ENCODE peak calls at places on chromosomes 3 and 15, in eight cellular contexts. F is GM20000, X is cardiac fibroblast, K is Calu3, P is NCI-H2081, G is cardiac muscle cell, I is NB4, V is epithelial cell of esophagus. Z is an unnamed sample.

GRCh38 chr3:12194209-12194608 is 35.5 kb upstream of the TIMP4 start:
- DNase-seq in P (no peak), K (no peak), F (no peak), I (peak), V (peak), G (peak), X (peak), Z (no peak)

GRCh38 chr3:169218314-169218983 is 445.1 kb downstream of the MECOM start:
- DNase-seq in K (peak), I (peak), X (peak), V (peak), G (peak), F (no peak), P (peak), Z (peak)

GRCh38 chr15:92674347-92674746 is 18.8 kb upstream of the FAM174B start:
- DNase-seq in G (no peak), X (no peak), I (no peak), P (no peak), F (no peak), V (no peak), K (no peak), Z (no peak)

GRCh38 chr15:49174902-49175301 is 4.9 kb downstream of the GALK2 start:
- DNase-seq in I (peak), V (no peak), F (no peak), G (no peak), P (no peak), X (no peak), K (no peak), Z (no peak)

GRCh38 chr3:177427540-177427939 is 230.3 kb upstream of the TBL1XR1 start:
- DNase-seq in P (no peak), I (peak), K (no peak), G (no peak), V (peak), X (peak), F (no peak), Z (no peak)

GRCh38 chr15:50218691-50219090 is 36.7 kb downstream of the SLC27A2 start:
- DNase-seq in X (no peak), I (no peak), F (no peak), K (no peak), V (no peak), P (no peak), G (peak), Z (no peak)

GRCh38 chr15:60635507-60636352 is 156.8 kb upstream of the ICE2 start:
- DNase-seq in G (peak), X (peak), I (peak), P (no peak), K (peak), V (no peak), F (peak), Z (no peak)

GRCh38 chr3:184765047-184765729 is 46.8 kb upstream of the VPS8 start:
- DNase-seq in K (no peak), F (no peak), I (no peak), X (no peak), P (no peak), G (no peak), V (peak), Z (no peak)

GRCh38 chr3:24830230-24831152 is 335.8 kb upstream of the THRB start:
- DNase-seq in G (no peak), K (peak), P (peak), V (peak), X (no peak), I (no peak), F (no peak), Z (no peak)

GRCh38 chr3:126212629-126213375 is 32.4 kb upstream of the ALDH1L1 start:
- DNase-seq in I (peak), K (peak), G (peak), P (peak), F (no peak), V (peak), X (peak), Z (peak)

GRCh38 chr15:100986158-100986896 is 67.2 kb downstream of the LRRK1 start:
- DNase-seq in G (no peak), F (no peak), V (no peak), K (no peak), X (no peak), I (no peak), P (no peak), Z (no peak)

GRCh38 chr15:63056843-63057242 is 14.3 kb downstream of the TPM1 start:
- DNase-seq in F (no peak), V (no peak), I (no peak), K (no peak), X (peak), G (peak), P (no peak), Z (no peak)

GRCh38 chr3:136659253-136659652 is 92.9 kb downstream of the STAG1 start:
- DNase-seq in F (no peak), V (peak), G (peak), K (no peak), X (peak), I (peak), P (peak), Z (no peak)

GRCh38 chr3:157127831-157128767 is 31.8 kb downstream of the CCNL1 start:
- DNase-seq in X (peak), G (peak), I (peak), K (peak), F (peak), V (peak), P (no peak), Z (peak)

GRCh38 chr3:138944842-138945645 is 1.9 kb downstream of the FOXL2 start:
- DNase-seq in K (peak), I (peak), X (no peak), F (no peak), G (no peak), P (no peak), V (peak), Z (no peak)

GRCh38 chr15:59456114-59456513 is 18.1 kb downstream of the FAM81A start:
- DNase-seq in I (no peak), K (peak), F (no peak), X (no peak), P (no peak), G (no peak), V (peak), Z (peak)

GRCh38 chr15:90201150-90201943 is at the start of gene SEMA4B:
- DNase-seq in X (peak), F (peak), P (peak), K (peak), V (peak), G (peak), I (peak), Z (peak)

GRCh38 chr3:188581365-188581764 is 427.4 kb downstream of the LPP start:
- DNase-seq in G (no peak), I (no peak), V (no peak), X (no peak), F (no peak), P (no peak), K (no peak), Z (no peak)

GRCh38 chr15:69629631-69630161 is 177.1 kb downstream of the RPLP1 start:
- DNase-seq in P (no peak), K (no peak), F (no peak), X (no peak), V (no peak), G (no peak), I (no peak), Z (no peak)

GRCh38 chr3:39289107-39289506 is 9.3 kb upstream of the CX3CR1 start:
- DNase-seq in X (no peak), P (no peak), F (no peak), K (no peak), V (no peak), G (no peak), I (no peak), Z (no peak)

GRCh38 chr3:193732391-193732790 is 139.4 kb downstream of the OPA1 start:
- DNase-seq in X (peak), V (peak), P (no peak), G (peak), K (peak), I (no peak), F (no peak), Z (peak)

GRCh38 chr3:186932281-186933181 is 2.2 kb downstream of the ST6GAL1 start:
- DNase-seq in K (no peak), I (no peak), G (peak), P (no peak), V (no peak), F (no peak), X (peak), Z (no peak)

GRCh38 chr15:59255647-59256380 is 49.2 kb downstream of the LDHAL6B start:
- DNase-seq in K (peak), V (no peak), I (peak), F (no peak), G (no peak), X (no peak), P (no peak), Z (peak)

GRCh38 chr3:149575213-149575961 is 82.4 kb downstream of the WWTR1 start:
- DNase-seq in K (no peak), X (peak), I (peak), G (peak), F (no peak), V (peak), P (no peak), Z (no peak)

GRCh38 chr3:152241142-152242067 is 27.3 kb upstream of the MBNL1 start:
- DNase-seq in V (no peak), P (no peak), X (no peak), F (no peak), K (peak), I (peak), G (peak), Z (peak)

GRCh38 chr3:27630892-27631291 is 91.2 kb downstream of the EOMES start:
- DNase-seq in G (no peak), F (peak), X (peak), I (no peak), P (no peak), V (peak), K (no peak), Z (no peak)

GRCh38 chr15:71066983-71067382 is 48.3 kb upstream of the THSD4 start:
- DNase-seq in X (peak), K (no peak), V (peak), F (no peak), G (peak), I (no peak), P (no peak), Z (no peak)

GRCh38 chr3:56855856-56856538 is 54.2 kb upstream of the ARHGEF3 start:
- DNase-seq in P (no peak), X (peak), I (peak), G (peak), K (peak), F (peak), V (peak), Z (no peak)

GRCh38 chr3:168974628-168975403 is 688.7 kb downstream of the MECOM start:
- DNase-seq in G (no peak), P (peak), I (no peak), F (no peak), K (no peak), X (no peak), V (no peak), Z (no peak)

GRCh38 chr15:90560229-90560771 is 30.6 kb downstream of the CRTC3 start:
- DNase-seq in I (no peak), G (peak), P (no peak), F (no peak), K (no peak), V (peak), X (peak), Z (no peak)

GRCh38 chr3:149541091-149541491 is 66.6 kb downstream of the TM4SF4 start:
- DNase-seq in X (peak), G (peak), V (no peak), F (no peak), K (peak), P (no peak), I (no peak), Z (no peak)

GRCh38 chr15:31469801-31470545 is 143.3 kb downstream of the KLF13 start:
- DNase-seq in F (no peak), K (no peak), X (no peak), G (no peak), V (no peak), P (no peak), I (no peak), Z (no peak)

GRCh38 chr3:8713901-8714759 is 19.5 kb upstream of the CAV3 start:
- DNase-seq in F (peak), K (peak), P (no peak), X (peak), V (peak), I (no peak), G (peak), Z (no peak)

GRCh38 chr3:93961489-93961888 is 12.2 kb downstream of the PROS1 start:
- DNase-seq in I (no peak), G (no peak), P (no peak), F (no peak), K (no peak), V (no peak), X (no peak), Z (no peak)

Z was measured in PC-9.